ENCODE peak calls at places on chromosomes 4 and X, in six cellular contexts. One of them, this sample, is unnamed.

GRCh38 chr4:185744127-185744865 is 67.7 kb downstream of the SORBS2 start:
- DNase-seq in nucleus accumbens: no peak
- DNase-seq in NCI-H748 treated with DMSO at 0.1 percent for 48 hours: no peak
- DNase-seq in pancreas: no peak
- DNase-seq in activated naive CD4-positive, alpha-beta T cell: no peak
- DNase-seq in tibial nerve: no peak
- DNase-seq in this sample: no peak

GRCh38 chr4:102263024-102263787 is 82.1 kb downstream of the SLC39A8 start:
- DNase-seq in nucleus accumbens: no peak
- DNase-seq in NCI-H748 treated with DMSO at 0.1 percent for 48 hours: peak
- DNase-seq in pancreas: no peak
- DNase-seq in activated naive CD4-positive, alpha-beta T cell: no peak
- DNase-seq in tibial nerve: peak
- DNase-seq in this sample: peak

GRCh38 chrX:1535241-1536041 is 1.5 kb downstream of the P2RY8 start:
- DNase-seq in nucleus accumbens: no peak
- DNase-seq in NCI-H748 treated with DMSO at 0.1 percent for 48 hours: no peak
- DNase-seq in pancreas: no peak
- DNase-seq in activated naive CD4-positive, alpha-beta T cell: no peak
- DNase-seq in tibial nerve: peak
- DNase-seq in this sample: no peak

GRCh38 chr4:48756689-48757220 is 23.3 kb downstream of the FRYL start:
- DNase-seq in nucleus accumbens: no peak
- DNase-seq in NCI-H748 treated with DMSO at 0.1 percent for 48 hours: no peak
- DNase-seq in pancreas: no peak
- DNase-seq in activated naive CD4-positive, alpha-beta T cell: no peak
- DNase-seq in tibial nerve: no peak
- DNase-seq in this sample: no peak

GRCh38 chr4:76194325-76194724 is 19.3 kb downstream of the SCARB2 start:
- DNase-seq in nucleus accumbens: peak
- DNase-seq in NCI-H748 treated with DMSO at 0.1 percent for 48 hours: no peak
- DNase-seq in pancreas: no peak
- DNase-seq in activated naive CD4-positive, alpha-beta T cell: no peak
- DNase-seq in tibial nerve: no peak
- DNase-seq in this sample: no peak

GRCh38 chrX:68685722-68686683 is 38.5 kb downstream of the STARD8 start:
- DNase-seq in nucleus accumbens: no peak
- DNase-seq in NCI-H748 treated with DMSO at 0.1 percent for 48 hours: no peak
- DNase-seq in pancreas: peak
- DNase-seq in activated naive CD4-positive, alpha-beta T cell: no peak
- DNase-seq in tibial nerve: no peak
- DNase-seq in this sample: no peak

GRCh38 chr4:36226430-36227227 is 17.7 kb downstream of the ARAP2 start:
- DNase-seq in nucleus accumbens: no peak
- DNase-seq in NCI-H748 treated with DMSO at 0.1 percent for 48 hours: no peak
- DNase-seq in pancreas: no peak
- DNase-seq in activated naive CD4-positive, alpha-beta T cell: no peak
- DNase-seq in tibial nerve: no peak
- DNase-seq in this sample: no peak

GRCh38 chrX:24696241-24696640 is 2.5 kb downstream of the POLA1 start:
- DNase-seq in nucleus accumbens: no peak
- DNase-seq in NCI-H748 treated with DMSO at 0.1 percent for 48 hours: no peak
- DNase-seq in pancreas: no peak
- DNase-seq in activated naive CD4-positive, alpha-beta T cell: no peak
- DNase-seq in tibial nerve: no peak
- DNase-seq in this sample: no peak

GRCh38 chrX:39260965-39261364 is 459.7 kb downstream of the MID1IP1 start:
- DNase-seq in nucleus accumbens: no peak
- DNase-seq in NCI-H748 treated with DMSO at 0.1 percent for 48 hours: no peak
- DNase-seq in pancreas: no peak
- DNase-seq in activated naive CD4-positive, alpha-beta T cell: no peak
- DNase-seq in tibial nerve: no peak
- DNase-seq in this sample: no peak

GRCh38 chr4:166128452-166128851 is 255.4 kb downstream of the TLL1 start:
- DNase-seq in nucleus accumbens: no peak
- DNase-seq in NCI-H748 treated with DMSO at 0.1 percent for 48 hours: no peak
- DNase-seq in pancreas: no peak
- DNase-seq in activated naive CD4-positive, alpha-beta T cell: no peak
- DNase-seq in tibial nerve: no peak
- DNase-seq in this sample: no peak

GRCh38 chrX:65671286-65671685 is 3.8 kb downstream of the MSN start:
- DNase-seq in nucleus accumbens: no peak
- DNase-seq in NCI-H748 treated with DMSO at 0.1 percent for 48 hours: no peak
- DNase-seq in pancreas: no peak
- DNase-seq in activated naive CD4-positive, alpha-beta T cell: no peak
- DNase-seq in tibial nerve: no peak
- DNase-seq in this sample: no peak

GRCh38 chrX:21926527-21927278 is 13.8 kb upstream of the SMS start:
- DNase-seq in nucleus accumbens: no peak
- DNase-seq in NCI-H748 treated with DMSO at 0.1 percent for 48 hours: no peak
- DNase-seq in pancreas: no peak
- DNase-seq in activated naive CD4-positive, alpha-beta T cell: no peak
- DNase-seq in tibial nerve: no peak
- DNase-seq in this sample: no peak

GRCh38 chr4:78265006-78265405 is 207.9 kb downstream of the FRAS1 start:
- DNase-seq in nucleus accumbens: no peak
- DNase-seq in NCI-H748 treated with DMSO at 0.1 percent for 48 hours: no peak
- DNase-seq in pancreas: no peak
- DNase-seq in activated naive CD4-positive, alpha-beta T cell: no peak
- DNase-seq in tibial nerve: no peak
- DNase-seq in this sample: no peak

GRCh38 chrX:31590581-31591113 is 518.8 kb upstream of the FTHL17 start:
- DNase-seq in nucleus accumbens: no peak
- DNase-seq in NCI-H748 treated with DMSO at 0.1 percent for 48 hours: no peak
- DNase-seq in pancreas: no peak
- DNase-seq in activated naive CD4-positive, alpha-beta T cell: no peak
- DNase-seq in tibial nerve: no peak
- DNase-seq in this sample: no peak

GRCh38 chr4:15893967-15894366 is 44.6 kb downstream of the FGFBP1 start:
- DNase-seq in nucleus accumbens: no peak
- DNase-seq in NCI-H748 treated with DMSO at 0.1 percent for 48 hours: no peak
- DNase-seq in pancreas: no peak
- DNase-seq in activated naive CD4-positive, alpha-beta T cell: no peak
- DNase-seq in tibial nerve: peak
- DNase-seq in this sample: no peak

GRCh38 chr4:113781439-113782040 is 20.0 kb upstream of the CAMK2D start:
- DNase-seq in nucleus accumbens: no peak
- DNase-seq in NCI-H748 treated with DMSO at 0.1 percent for 48 hours: no peak
- DNase-seq in pancreas: no peak
- DNase-seq in activated naive CD4-positive, alpha-beta T cell: no peak
- DNase-seq in tibial nerve: no peak
- DNase-seq in this sample: peak

GRCh38 chr4:30768278-30768677 is 48.1 kb downstream of the PCDH7 start:
- DNase-seq in nucleus accumbens: no peak
- DNase-seq in NCI-H748 treated with DMSO at 0.1 percent for 48 hours: no peak
- DNase-seq in pancreas: no peak
- DNase-seq in activated naive CD4-positive, alpha-beta T cell: no peak
- DNase-seq in tibial nerve: no peak
- DNase-seq in this sample: no peak